ENCODE peak calls at places on chromosomes 11 and 22, in seven cellular contexts. One of them, this sample, is unnamed.
A peak's percentile ranks its signal among the peaks of the same experiment; 100 is the strongest.

GRCh38 chr11:134498326-134499139 is 86.5 kb upstream of the B3GAT1 start:
- DNase-seq in cardiac fibroblast: no peak
- DNase-seq in colonic mucosa: no peak
- DNase-seq in fibroblast of mammary gland: no peak
- DNase-seq in nephron progenitor cell: no peak
- DNase-seq in breast epithelium: peak; percentile 70
- DNase-seq in retinal pigment epithelial cell: no peak
- DNase-seq in this sample: no peak

GRCh38 chr22:17606472-17606871 is 22.1 kb downstream of the ATP6V1E1 start:
- DNase-seq in cardiac fibroblast: peak; percentile 74
- DNase-seq in colonic mucosa: no peak
- DNase-seq in fibroblast of mammary gland: no peak
- DNase-seq in nephron progenitor cell: no peak
- DNase-seq in breast epithelium: no peak
- DNase-seq in retinal pigment epithelial cell: peak; percentile 56
- DNase-seq in this sample: no peak

GRCh38 chr22:20000246-20001081 is 16.2 kb downstream of the ARVCF start:
- DNase-seq in cardiac fibroblast: no peak
- DNase-seq in colonic mucosa: no peak
- DNase-seq in fibroblast of mammary gland: no peak
- DNase-seq in nephron progenitor cell: no peak
- DNase-seq in breast epithelium: no peak
- DNase-seq in retinal pigment epithelial cell: no peak
- DNase-seq in this sample: no peak

GRCh38 chr11:72814139-72814830 is at the start of gene ATG16L2:
- DNase-seq in cardiac fibroblast: peak; percentile 88
- DNase-seq in colonic mucosa: peak; percentile 88
- DNase-seq in fibroblast of mammary gland: peak; percentile 70
- DNase-seq in nephron progenitor cell: peak; percentile 91
- DNase-seq in breast epithelium: peak; percentile 80
- DNase-seq in retinal pigment epithelial cell: no peak
- DNase-seq in this sample: peak; percentile 92

GRCh38 chr22:45645526-45646414 is 25.9 kb upstream of the ATXN10 start:
- DNase-seq in cardiac fibroblast: peak; percentile 62
- DNase-seq in colonic mucosa: peak; percentile 81
- DNase-seq in fibroblast of mammary gland: peak; percentile 27
- DNase-seq in nephron progenitor cell: peak; percentile 88
- DNase-seq in breast epithelium: peak; percentile 80
- DNase-seq in retinal pigment epithelial cell: no peak
- DNase-seq in this sample: peak; percentile 76

GRCh38 chr11:26344647-26345046 is 12.7 kb downstream of the ANO3 start:
- DNase-seq in cardiac fibroblast: peak; percentile 43
- DNase-seq in colonic mucosa: no peak
- DNase-seq in fibroblast of mammary gland: peak; percentile 68
- DNase-seq in nephron progenitor cell: no peak
- DNase-seq in breast epithelium: no peak
- DNase-seq in retinal pigment epithelial cell: no peak
- DNase-seq in this sample: no peak

GRCh38 chr11:44814881-44815592 is 88.3 kb downstream of the TSPAN18 start:
- DNase-seq in cardiac fibroblast: peak; percentile 46
- DNase-seq in colonic mucosa: no peak
- DNase-seq in fibroblast of mammary gland: peak; percentile 56
- DNase-seq in nephron progenitor cell: no peak
- DNase-seq in breast epithelium: no peak
- DNase-seq in retinal pigment epithelial cell: no peak
- DNase-seq in this sample: no peak

GRCh38 chr11:106917973-106918372 is 100.3 kb downstream of the GUCY1A2 start:
- DNase-seq in cardiac fibroblast: peak; percentile 4
- DNase-seq in colonic mucosa: no peak
- DNase-seq in fibroblast of mammary gland: peak; percentile 20
- DNase-seq in nephron progenitor cell: peak; percentile 13
- DNase-seq in breast epithelium: no peak
- DNase-seq in retinal pigment epithelial cell: no peak
- DNase-seq in this sample: no peak

GRCh38 chr11:79100093-79100704 is 340.6 kb downstream of the TENM4 start:
- DNase-seq in cardiac fibroblast: peak; percentile 77
- DNase-seq in colonic mucosa: peak; percentile 37
- DNase-seq in fibroblast of mammary gland: peak; percentile 62
- DNase-seq in nephron progenitor cell: peak; percentile 49
- DNase-seq in breast epithelium: no peak
- DNase-seq in retinal pigment epithelial cell: no peak
- DNase-seq in this sample: no peak

GRCh38 chr11:44936527-44936926 is 14.2 kb downstream of the TP53I11 start:
- DNase-seq in cardiac fibroblast: peak; percentile 86
- DNase-seq in colonic mucosa: peak; percentile 86
- DNase-seq in fibroblast of mammary gland: peak; percentile 75
- DNase-seq in nephron progenitor cell: peak; percentile 81
- DNase-seq in breast epithelium: peak; percentile 86
- DNase-seq in retinal pigment epithelial cell: no peak
- DNase-seq in this sample: peak; percentile 84

GRCh38 chr11:75198278-75198948 is 42.2 kb upstream of the TPBGL start:
- DNase-seq in cardiac fibroblast: no peak
- DNase-seq in colonic mucosa: no peak
- DNase-seq in fibroblast of mammary gland: no peak
- DNase-seq in nephron progenitor cell: no peak
- DNase-seq in breast epithelium: no peak
- DNase-seq in retinal pigment epithelial cell: no peak
- DNase-seq in this sample: no peak

GRCh38 chr11:117187007-117187406 is 8.5 kb downstream of the SIDT2 start:
- DNase-seq in cardiac fibroblast: no peak
- DNase-seq in colonic mucosa: peak; percentile 27
- DNase-seq in fibroblast of mammary gland: no peak
- DNase-seq in nephron progenitor cell: no peak
- DNase-seq in breast epithelium: peak; percentile 22
- DNase-seq in retinal pigment epithelial cell: no peak
- DNase-seq in this sample: no peak

GRCh38 chr22:16866167-16866566 is 41.0 kb upstream of the XKR3 start:
- DNase-seq in cardiac fibroblast: no peak
- DNase-seq in colonic mucosa: no peak
- DNase-seq in fibroblast of mammary gland: peak; percentile 91
- DNase-seq in nephron progenitor cell: no peak
- DNase-seq in breast epithelium: no peak
- DNase-seq in retinal pigment epithelial cell: peak; percentile 34
- DNase-seq in this sample: no peak

GRCh38 chr11:115493905-115494304 is 10.3 kb downstream of the CADM1 start:
- DNase-seq in cardiac fibroblast: no peak
- DNase-seq in colonic mucosa: no peak
- DNase-seq in fibroblast of mammary gland: no peak
- DNase-seq in nephron progenitor cell: no peak
- DNase-seq in breast epithelium: no peak
- DNase-seq in retinal pigment epithelial cell: no peak
- DNase-seq in this sample: no peak

GRCh38 chr11:117281159-117281558 is 10.0 kb upstream of the BACE1-AS start:
- DNase-seq in cardiac fibroblast: peak; percentile 97
- DNase-seq in colonic mucosa: no peak
- DNase-seq in fibroblast of mammary gland: peak; percentile 99
- DNase-seq in nephron progenitor cell: no peak
- DNase-seq in breast epithelium: no peak
- DNase-seq in retinal pigment epithelial cell: peak; percentile 88
- DNase-seq in this sample: no peak

GRCh38 chr22:20084547-20085413 is 4.7 kb downstream of the DGCR8 start:
- DNase-seq in cardiac fibroblast: peak; percentile 12
- DNase-seq in colonic mucosa: no peak
- DNase-seq in fibroblast of mammary gland: peak; percentile 12
- DNase-seq in nephron progenitor cell: peak; percentile 65
- DNase-seq in breast epithelium: no peak
- DNase-seq in retinal pigment epithelial cell: no peak
- DNase-seq in this sample: no peak

GRCh38 chr11:298406-299065 is 790 bp downstream of the IFITM5 start:
- DNase-seq in cardiac fibroblast: no peak
- DNase-seq in colonic mucosa: no peak
- DNase-seq in fibroblast of mammary gland: no peak
- DNase-seq in nephron progenitor cell: no peak
- DNase-seq in breast epithelium: no peak
- DNase-seq in retinal pigment epithelial cell: no peak
- DNase-seq in this sample: no peak

GRCh38 chr11:29272019-29272654 is 744.7 kb downstream of the KCNA4 start:
- DNase-seq in cardiac fibroblast: peak; percentile 67
- DNase-seq in colonic mucosa: no peak
- DNase-seq in fibroblast of mammary gland: peak; percentile 52
- DNase-seq in nephron progenitor cell: no peak
- DNase-seq in breast epithelium: no peak
- DNase-seq in retinal pigment epithelial cell: no peak
- DNase-seq in this sample: no peak

GRCh38 chr11:96112192-96113099 is 188.5 kb upstream of the MTMR2 start:
- DNase-seq in cardiac fibroblast: peak; percentile 49
- DNase-seq in colonic mucosa: no peak
- DNase-seq in fibroblast of mammary gland: no peak
- DNase-seq in nephron progenitor cell: no peak
- DNase-seq in breast epithelium: no peak
- DNase-seq in retinal pigment epithelial cell: no peak
- DNase-seq in this sample: no peak

GRCh38 chr11:28343304-28344233 is 235.4 kb downstream of the METTL15 start:
- DNase-seq in cardiac fibroblast: peak; percentile 76
- DNase-seq in colonic mucosa: no peak
- DNase-seq in fibroblast of mammary gland: peak; percentile 86
- DNase-seq in nephron progenitor cell: no peak
- DNase-seq in breast epithelium: no peak
- DNase-seq in retinal pigment epithelial cell: peak; percentile 46
- DNase-seq in this sample: no peak

GRCh38 chr11:29527391-29527936 is 489.4 kb downstream of the KCNA4 start:
- DNase-seq in cardiac fibroblast: peak; percentile 93
- DNase-seq in colonic mucosa: no peak
- DNase-seq in fibroblast of mammary gland: peak; percentile 75
- DNase-seq in nephron progenitor cell: no peak
- DNase-seq in breast epithelium: no peak
- DNase-seq in retinal pigment epithelial cell: peak; percentile 66
- DNase-seq in this sample: no peak

GRCh38 chr11:37712246-37712645 is 1114.2 kb upstream of the RAG2 start:
- DNase-seq in cardiac fibroblast: peak; percentile 31
- DNase-seq in colonic mucosa: no peak
- DNase-seq in fibroblast of mammary gland: no peak
- DNase-seq in nephron progenitor cell: peak; percentile 6
- DNase-seq in breast epithelium: no peak
- DNase-seq in retinal pigment epithelial cell: no peak
- DNase-seq in this sample: no peak

DNA sequence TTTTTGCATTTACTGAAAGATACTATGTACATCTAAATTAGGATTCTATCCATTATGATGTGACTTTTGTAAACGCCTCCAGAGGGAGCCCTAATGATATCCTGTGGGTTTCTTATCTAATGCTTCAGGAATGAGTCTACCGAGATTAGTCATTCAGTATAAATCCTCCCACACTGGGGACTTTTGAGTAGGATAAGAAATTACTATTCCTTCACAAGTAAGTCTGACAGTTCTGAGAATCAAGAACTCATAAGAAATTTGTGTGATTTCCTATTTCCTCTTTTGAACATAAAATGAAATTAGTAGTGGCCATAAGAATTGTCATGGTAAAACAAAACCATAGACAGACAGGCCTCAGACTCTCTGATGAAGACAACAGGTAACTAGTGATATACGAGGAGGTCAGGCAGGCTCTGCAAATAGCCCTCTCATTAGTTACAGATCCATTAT is 10.0 kb upstream of the OR5M1 start:
- DNase-seq in cardiac fibroblast: peak; percentile 31
- DNase-seq in colonic mucosa: peak; percentile 27
- DNase-seq in fibroblast of mammary gland: peak; percentile 67
- DNase-seq in nephron progenitor cell: no peak
- DNase-seq in breast epithelium: no peak
- DNase-seq in retinal pigment epithelial cell: peak; percentile 0
- DNase-seq in this sample: no peak
- TF ChIP-seq CTCF in cardiac fibroblast: peak; percentile 31
- TF ChIP-seq CTCF in colonic mucosa: peak; percentile 42
- TF ChIP-seq CTCF in fibroblast of mammary gland: peak; percentile 41
- TF ChIP-seq CTCF in nephron progenitor cell: peak; percentile 47
- TF ChIP-seq CTCF in breast epithelium: no peak
- TF ChIP-seq CTCF in retinal pigment epithelial cell: peak; percentile 17
- TF ChIP-seq CTCF in this sample: peak; percentile 35

GRCh38 chr22:29320546-29320945 is 5.0 kb upstream of the RASL10A start:
- DNase-seq in cardiac fibroblast: no peak
- DNase-seq in colonic mucosa: no peak
- DNase-seq in fibroblast of mammary gland: no peak
- DNase-seq in nephron progenitor cell: no peak
- DNase-seq in breast epithelium: no peak
- DNase-seq in retinal pigment epithelial cell: no peak
- DNase-seq in this sample: no peak
- TF ChIP-seq CTCF in cardiac fibroblast: peak; percentile 20
- TF ChIP-seq CTCF in colonic mucosa: no peak
- TF ChIP-seq CTCF in fibroblast of mammary gland: no peak
- TF ChIP-seq CTCF in nephron progenitor cell: no peak
- TF ChIP-seq CTCF in breast epithelium: no peak
- TF ChIP-seq CTCF in retinal pigment epithelial cell: peak; percentile 40
- TF ChIP-seq CTCF in this sample: no peak

DNA sequence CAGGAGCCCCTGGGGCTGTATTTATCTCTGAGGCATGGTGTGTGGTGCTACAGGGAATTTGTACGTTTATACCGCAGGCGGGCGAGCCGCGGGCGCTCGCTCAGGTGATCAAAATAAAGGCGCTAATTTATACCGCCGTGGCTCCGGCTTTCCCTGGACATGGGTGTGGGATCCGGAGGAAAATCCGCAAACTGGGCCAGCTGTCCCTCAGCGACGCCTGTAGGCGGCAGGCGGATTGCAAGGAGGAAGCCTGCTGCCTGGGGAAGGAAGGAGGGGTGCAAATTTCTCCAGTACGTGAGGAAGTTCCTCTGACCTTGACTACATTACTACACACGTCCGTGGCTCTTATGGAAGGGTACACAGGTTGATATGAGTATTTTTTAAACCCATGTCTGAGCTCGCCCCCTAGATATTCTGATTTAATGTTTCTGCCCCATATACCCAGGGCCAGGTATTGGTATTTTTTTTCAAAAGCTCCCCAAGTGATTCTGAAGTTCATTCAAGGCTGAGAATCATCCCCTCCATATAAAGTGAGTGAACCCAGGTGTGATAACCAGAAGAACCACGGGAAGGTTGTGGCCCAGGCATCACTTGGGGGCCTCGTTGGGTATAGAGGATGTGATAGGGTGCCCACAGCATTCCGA is 2.8 kb downstream of the MYOD1 start:
- DNase-seq in cardiac fibroblast: peak; percentile 25
- DNase-seq in colonic mucosa: no peak
- DNase-seq in fibroblast of mammary gland: peak; percentile 31
- DNase-seq in nephron progenitor cell: peak; percentile 46
- DNase-seq in breast epithelium: no peak
- DNase-seq in retinal pigment epithelial cell: no peak
- DNase-seq in this sample: peak; percentile 34
- TF ChIP-seq CTCF in cardiac fibroblast: peak; percentile 68
- TF ChIP-seq CTCF in colonic mucosa: no peak
- TF ChIP-seq CTCF in fibroblast of mammary gland: peak; percentile 57
- TF ChIP-seq CTCF in nephron progenitor cell: peak; percentile 39
- TF ChIP-seq CTCF in breast epithelium: no peak
- TF ChIP-seq CTCF in retinal pigment epithelial cell: peak; percentile 90
- TF ChIP-seq CTCF in this sample: no peak

DNA sequence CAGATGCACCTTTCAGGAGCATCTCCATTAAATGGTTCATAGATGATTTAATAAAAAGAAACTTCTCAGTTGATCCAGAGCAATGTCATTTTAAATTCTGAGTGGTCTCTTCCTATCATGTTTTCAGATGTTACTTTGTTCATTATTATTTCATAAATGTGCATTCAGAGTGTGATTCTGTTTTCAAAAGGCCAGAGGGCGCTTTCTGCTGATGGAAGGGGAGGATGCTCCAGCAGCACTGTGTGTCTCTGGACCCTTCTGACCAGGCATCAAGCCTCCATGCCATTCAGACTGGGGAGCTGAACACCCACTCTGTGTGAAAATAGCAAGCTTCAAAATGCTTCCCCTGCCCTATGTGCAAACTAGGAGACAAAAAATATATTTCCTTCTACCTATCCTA is 23.9 kb upstream of the CRTAM start:
- DNase-seq in cardiac fibroblast: no peak
- DNase-seq in colonic mucosa: no peak
- DNase-seq in fibroblast of mammary gland: no peak
- DNase-seq in nephron progenitor cell: no peak
- DNase-seq in breast epithelium: no peak
- DNase-seq in retinal pigment epithelial cell: no peak
- DNase-seq in this sample: no peak
- TF ChIP-seq CTCF in cardiac fibroblast: peak; percentile 15
- TF ChIP-seq CTCF in colonic mucosa: no peak
- TF ChIP-seq CTCF in fibroblast of mammary gland: peak; percentile 22
- TF ChIP-seq CTCF in nephron progenitor cell: no peak
- TF ChIP-seq CTCF in breast epithelium: no peak
- TF ChIP-seq CTCF in retinal pigment epithelial cell: peak; percentile 23
- TF ChIP-seq CTCF in this sample: no peak